ENCODE peak calls at places on chromosome 17, in five cellular contexts. Q is K562, I is H1, H is GM12878, F is HepG2. T is an unnamed sample.

GRCh38 chr17:15957206-15957605 is 12.3 kb downstream of the ADORA2B start:
- DNase-seq in Q (no peak), F (no peak), H (no peak), I (no peak), T (no peak)

GRCh38 chr17:70677783-70678647 is 508.7 kb downstream of the KCNJ2 start:
- DNase-seq in I (no peak), F (peak), H (no peak), Q (no peak), T (peak)

GRCh38 chr17:13575922-13576419 is 25.8 kb downstream of the HS3ST3A1 start:
- DNase-seq in Q (no peak), F (no peak), I (peak), H (no peak), T (peak)

GRCh38 chr17:79831367-79832210 is 7.7 kb downstream of the CBX4 start:
- DNase-seq in H (no peak), I (no peak), F (peak), Q (peak), T (peak)

GRCh38 chr17:1783271-1783670 is 21.4 kb downstream of the SERPINF1 start:
- DNase-seq in Q (no peak), I (no peak), H (no peak), F (no peak), T (no peak)

GRCh38 chr17:50352693-50353599 is 7.0 kb downstream of the XYLT2 start:
- DNase-seq in I (no peak), H (no peak), Q (no peak), F (no peak), T (no peak)

GRCh38 chr17:50272246-50272645 is 2.0 kb upstream of the TMEM92 start:
- DNase-seq in H (no peak), F (no peak), Q (peak), I (no peak), T (peak)

GRCh38 chr17:81391964-81392908 is 3.0 kb upstream of the BAHCC1 start:
- DNase-seq in F (no peak), H (no peak), I (no peak), Q (no peak), T (no peak)

GRCh38 chr17:10013360-10014112 is 108.5 kb upstream of the RCVRN start:
- DNase-seq in H (peak), Q (no peak), F (no peak), I (no peak), T (no peak)

GRCh38 chr17:60321336-60322055 is 70.4 kb downstream of the USP32 start:
- DNase-seq in I (no peak), H (peak), F (no peak), Q (no peak), T (no peak)

GRCh38 chr17:69357701-69358100 is 30.8 kb upstream of the ABCA5 start:
- DNase-seq in Q (no peak), F (peak), H (no peak), I (no peak), T (no peak)

GRCh38 chr17:57051886-57052342 is 33.1 kb upstream of the AKAP1 start:
- DNase-seq in H (no peak), Q (no peak), F (no peak), I (no peak), T (no peak)
- TF ChIP-seq ATF2 in H (no peak), Q (no peak), F (no peak), I (no peak), T (no peak)

DNA sequence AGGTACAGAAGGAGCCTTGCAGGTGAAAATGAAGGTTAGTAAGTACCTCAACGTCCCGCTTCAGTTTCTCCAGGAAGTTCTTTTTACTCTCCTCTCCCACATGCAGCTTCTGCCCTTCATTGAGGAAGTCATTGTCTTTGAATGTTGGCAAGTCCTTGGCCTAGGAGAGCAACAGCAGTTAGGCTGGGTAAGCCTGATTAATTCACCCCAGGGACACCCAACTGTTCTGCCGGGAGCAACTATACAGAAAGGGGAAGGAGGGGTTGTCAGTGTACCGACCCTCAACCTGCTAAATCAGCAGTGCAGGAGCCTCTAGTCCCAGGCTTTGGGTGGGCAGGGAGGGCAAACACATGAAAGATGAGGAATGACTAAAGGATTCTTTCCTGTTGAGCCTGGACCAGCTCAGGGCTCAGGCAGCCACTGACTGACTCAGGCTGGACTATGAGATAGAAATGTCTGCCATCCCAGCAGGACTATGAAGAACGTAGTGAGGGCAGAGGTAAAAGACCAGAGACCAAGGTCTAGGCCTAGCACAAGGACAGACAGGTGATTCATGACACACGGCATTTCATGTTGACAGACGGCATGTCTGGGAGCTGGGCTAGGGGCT is 21.6 kb downstream of the PIP4K2B start:
- DNase-seq in I (no peak), Q (no peak), H (no peak), F (no peak), T (no peak)
- TF ChIP-seq MAX in I (no peak), Q (no peak), H (no peak), F (no peak), T (no peak)

GRCh38 chr17:36864827-36865320 is 72.4 kb upstream of the LHX1 start:
- DNase-seq in H (no peak), I (no peak), Q (no peak), F (no peak), T (no peak)
- TF ChIP-seq ATF2 in H (no peak), I (no peak), Q (no peak), F (no peak), T (no peak)

GRCh38 chr17:34081269-34081668 is 173.8 kb upstream of the CCL2 start:
- DNase-seq in I (no peak), H (no peak), F (no peak), Q (peak), T (peak)
- TF ChIP-seq MAX in I (no peak), H (no peak), F (no peak), Q (no peak), T (no peak)

GRCh38 chr17:67362173-67362572 is 4.2 kb downstream of the PSMD12 start:
- DNase-seq in I (no peak), F (no peak), H (no peak), Q (no peak), T (no peak)

GRCh38 chr17:67360880-67361279 is 5.5 kb downstream of the PSMD12 start:
- DNase-seq in Q (no peak), F (no peak), H (no peak), I (no peak), T (no peak)

GRCh38 chr17:67364847-67365761 is 1.3 kb downstream of the PSMD12 start:
- DNase-seq in F (no peak), H (no peak), I (no peak), Q (peak), T (no peak)

GRCh38 chr17:67366193-67367157 is at the start of gene PSMD12:
- DNase-seq in F (peak), I (no peak), H (peak), Q (peak), T (peak)

DNA sequence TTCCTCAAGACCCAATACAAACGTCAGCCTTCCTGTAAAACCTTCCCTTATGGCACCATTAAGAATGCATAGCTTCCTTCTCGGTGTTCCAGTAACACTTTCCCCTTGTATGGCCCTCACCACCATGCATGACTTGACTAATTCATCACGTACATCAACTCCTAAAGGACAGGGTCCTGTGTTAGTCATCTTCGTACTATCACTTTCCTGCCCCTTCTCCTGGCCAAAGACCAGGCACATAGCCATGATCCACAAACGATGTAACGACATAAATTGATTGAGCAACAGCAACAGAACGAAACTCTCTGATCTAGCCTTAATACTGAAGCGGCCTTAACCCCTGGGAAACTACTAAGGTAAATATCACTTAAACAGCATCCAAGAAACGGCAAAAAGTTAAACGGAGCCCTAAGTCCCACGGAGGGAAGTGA is 600 bp downstream of the PSMD12 start:
- DNase-seq in F (peak), H (no peak), Q (no peak), I (no peak), T (no peak)
- TF ChIP-seq ATF2 in F (no peak), H (no peak), Q (no peak), I (no peak), T (no peak)

T was measured in WTC11.